ENCODE peak calls at places on chromosomes 16 and 17, in seven cellular contexts. One of them, this sample, is unnamed.

GRCh38 chr16:65312071-65312470 is 190.2 kb upstream of the CDH11 start:
- DNase-seq in stomach: no peak
- DNase-seq in transverse colon: no peak
- DNase-seq in A549: no peak
- DNase-seq in sigmoid colon: no peak
- DNase-seq in upper lobe of left lung: no peak
- DNase-seq in IMR-90: peak
- DNase-seq in this sample: no peak

GRCh38 chr17:71528210-71528609 is 592.6 kb upstream of the SOX9 start:
- DNase-seq in IMR-90: no peak
- DNase-seq in A549: no peak
- DNase-seq in transverse colon: no peak
- DNase-seq in upper lobe of left lung: no peak
- DNase-seq in sigmoid colon: no peak
- DNase-seq in stomach: no peak
- DNase-seq in this sample: no peak

GRCh38 chr17:75878174-75878998 is at the start of gene TRIM47:
- DNase-seq in upper lobe of left lung: peak
- DNase-seq in IMR-90: peak
- DNase-seq in A549: peak
- DNase-seq in transverse colon: peak
- DNase-seq in sigmoid colon: peak
- DNase-seq in stomach: peak
- DNase-seq in this sample: peak

GRCh38 chr17:62950067-62950466 is 16.0 kb upstream of the TANC2 start:
- DNase-seq in A549: peak
- DNase-seq in upper lobe of left lung: no peak
- DNase-seq in IMR-90: peak
- DNase-seq in stomach: peak
- DNase-seq in transverse colon: peak
- DNase-seq in sigmoid colon: no peak
- DNase-seq in this sample: peak

GRCh38 chr17:55564077-55564476 is 52.8 kb upstream of the SMIM36 start:
- DNase-seq in upper lobe of left lung: no peak
- DNase-seq in sigmoid colon: no peak
- DNase-seq in stomach: no peak
- DNase-seq in IMR-90: no peak
- DNase-seq in A549: no peak
- DNase-seq in transverse colon: no peak
- DNase-seq in this sample: no peak

GRCh38 chr17:31733326-31733725 is 125.7 kb downstream of the COPRS start:
- DNase-seq in A549: no peak
- DNase-seq in stomach: no peak
- DNase-seq in transverse colon: no peak
- DNase-seq in upper lobe of left lung: no peak
- DNase-seq in IMR-90: no peak
- DNase-seq in sigmoid colon: no peak
- DNase-seq in this sample: no peak

GRCh38 chr17:32912218-32912897 is 15.6 kb upstream of the TMEM98 start:
- DNase-seq in A549: peak
- DNase-seq in stomach: peak
- DNase-seq in transverse colon: peak
- DNase-seq in upper lobe of left lung: no peak
- DNase-seq in IMR-90: peak
- DNase-seq in sigmoid colon: peak
- DNase-seq in this sample: no peak

GRCh38 chr16:60438894-60439293 is 1597.3 kb downstream of the CDH8 start:
- DNase-seq in transverse colon: no peak
- DNase-seq in stomach: no peak
- DNase-seq in upper lobe of left lung: no peak
- DNase-seq in sigmoid colon: no peak
- DNase-seq in A549: no peak
- DNase-seq in IMR-90: no peak
- DNase-seq in this sample: no peak

GRCh38 chr16:68370221-68370920 is 59.6 kb downstream of the PRMT7 start:
- DNase-seq in sigmoid colon: no peak
- DNase-seq in stomach: no peak
- DNase-seq in transverse colon: no peak
- DNase-seq in A549: no peak
- DNase-seq in upper lobe of left lung: peak
- DNase-seq in IMR-90: no peak
- DNase-seq in this sample: no peak

GRCh38 chr17:81898029-81898866 is 3.8 kb upstream of the NPB start:
- DNase-seq in upper lobe of left lung: peak
- DNase-seq in stomach: no peak
- DNase-seq in sigmoid colon: no peak
- DNase-seq in IMR-90: peak
- DNase-seq in transverse colon: no peak
- DNase-seq in A549: peak
- DNase-seq in this sample: peak

GRCh38 chr16:79883494-79883893 is 283.0 kb upstream of the MAF start:
- DNase-seq in transverse colon: no peak
- DNase-seq in sigmoid colon: no peak
- DNase-seq in upper lobe of left lung: no peak
- DNase-seq in IMR-90: no peak
- DNase-seq in A549: no peak
- DNase-seq in stomach: no peak
- DNase-seq in this sample: no peak

GRCh38 chr17:69828087-69828486 is 246.9 kb upstream of the KCNJ16 start:
- DNase-seq in sigmoid colon: no peak
- DNase-seq in IMR-90: peak
- DNase-seq in A549: no peak
- DNase-seq in transverse colon: no peak
- DNase-seq in stomach: peak
- DNase-seq in upper lobe of left lung: no peak
- DNase-seq in this sample: no peak

GRCh38 chr17:28326114-28326513 is 7.1 kb downstream of the TMEM97 start:
- DNase-seq in transverse colon: peak
- DNase-seq in stomach: peak
- DNase-seq in sigmoid colon: peak
- DNase-seq in A549: no peak
- DNase-seq in IMR-90: no peak
- DNase-seq in upper lobe of left lung: no peak
- DNase-seq in this sample: no peak

GRCh38 chr16:85924675-85925074 is 25.7 kb downstream of the IRF8 start:
- DNase-seq in sigmoid colon: no peak
- DNase-seq in A549: no peak
- DNase-seq in stomach: no peak
- DNase-seq in upper lobe of left lung: no peak
- DNase-seq in transverse colon: no peak
- DNase-seq in IMR-90: no peak
- DNase-seq in this sample: no peak

GRCh38 chr16:73064227-73064995 is 16.5 kb upstream of the ZFHX3 start:
- DNase-seq in A549: no peak
- DNase-seq in stomach: no peak
- DNase-seq in transverse colon: no peak
- DNase-seq in upper lobe of left lung: peak
- DNase-seq in sigmoid colon: peak
- DNase-seq in IMR-90: peak
- DNase-seq in this sample: peak

GRCh38 chr16:51880776-51881175 is 666.2 kb downstream of the TOX3 start:
- DNase-seq in IMR-90: peak
- DNase-seq in stomach: no peak
- DNase-seq in sigmoid colon: no peak
- DNase-seq in A549: peak
- DNase-seq in transverse colon: no peak
- DNase-seq in upper lobe of left lung: no peak
- DNase-seq in this sample: peak

GRCh38 chr16:21524068-21524751 is 75.2 kb upstream of the METTL9 start:
- DNase-seq in A549: no peak
- DNase-seq in stomach: no peak
- DNase-seq in upper lobe of left lung: no peak
- DNase-seq in transverse colon: no peak
- DNase-seq in sigmoid colon: no peak
- DNase-seq in IMR-90: no peak
- DNase-seq in this sample: no peak

GRCh38 chr16:15961060-15961511 is 11.7 kb downstream of the ABCC1 start:
- DNase-seq in stomach: no peak
- DNase-seq in sigmoid colon: no peak
- DNase-seq in A549: no peak
- DNase-seq in transverse colon: no peak
- DNase-seq in IMR-90: peak
- DNase-seq in upper lobe of left lung: no peak
- DNase-seq in this sample: no peak

GRCh38 chr17:40178021-40178601 is 841 bp downstream of the RAPGEFL1 start:
- DNase-seq in transverse colon: peak
- DNase-seq in A549: no peak
- DNase-seq in upper lobe of left lung: no peak
- DNase-seq in sigmoid colon: no peak
- DNase-seq in IMR-90: no peak
- DNase-seq in stomach: no peak
- DNase-seq in this sample: no peak

GRCh38 chr17:7217113-7217987 is 2.3 kb downstream of the DLG4 start:
- DNase-seq in stomach: peak
- DNase-seq in A549: peak
- DNase-seq in IMR-90: peak
- DNase-seq in transverse colon: peak
- DNase-seq in sigmoid colon: peak
- DNase-seq in upper lobe of left lung: peak
- DNase-seq in this sample: peak

GRCh38 chr17:2419526-2419925 is 18.7 kb upstream of the MNT start:
- DNase-seq in A549: no peak
- DNase-seq in sigmoid colon: no peak
- DNase-seq in transverse colon: no peak
- DNase-seq in IMR-90: no peak
- DNase-seq in upper lobe of left lung: no peak
- DNase-seq in stomach: no peak
- DNase-seq in this sample: no peak

GRCh38 chr16:74984194-74984669 is 691 bp downstream of the WDR59 start:
- DNase-seq in IMR-90: peak
- DNase-seq in transverse colon: no peak
- DNase-seq in stomach: no peak
- DNase-seq in A549: peak
- DNase-seq in upper lobe of left lung: no peak
- DNase-seq in sigmoid colon: no peak
- DNase-seq in this sample: no peak

GRCh38 chr17:57862990-57863667 is 13.3 kb upstream of the MRPS23 start:
- DNase-seq in sigmoid colon: peak
- DNase-seq in IMR-90: no peak
- DNase-seq in transverse colon: no peak
- DNase-seq in upper lobe of left lung: no peak
- DNase-seq in A549: no peak
- DNase-seq in stomach: no peak
- DNase-seq in this sample: no peak
- TF ChIP-seq POLR2A in sigmoid colon: no peak
- TF ChIP-seq POLR2A in IMR-90: no peak
- TF ChIP-seq POLR2A in transverse colon: no peak
- TF ChIP-seq POLR2A in upper lobe of left lung: no peak
- TF ChIP-seq POLR2A in A549: no peak
- TF ChIP-seq POLR2A in stomach: no peak
- TF ChIP-seq POLR2A in this sample: no peak

DNA sequence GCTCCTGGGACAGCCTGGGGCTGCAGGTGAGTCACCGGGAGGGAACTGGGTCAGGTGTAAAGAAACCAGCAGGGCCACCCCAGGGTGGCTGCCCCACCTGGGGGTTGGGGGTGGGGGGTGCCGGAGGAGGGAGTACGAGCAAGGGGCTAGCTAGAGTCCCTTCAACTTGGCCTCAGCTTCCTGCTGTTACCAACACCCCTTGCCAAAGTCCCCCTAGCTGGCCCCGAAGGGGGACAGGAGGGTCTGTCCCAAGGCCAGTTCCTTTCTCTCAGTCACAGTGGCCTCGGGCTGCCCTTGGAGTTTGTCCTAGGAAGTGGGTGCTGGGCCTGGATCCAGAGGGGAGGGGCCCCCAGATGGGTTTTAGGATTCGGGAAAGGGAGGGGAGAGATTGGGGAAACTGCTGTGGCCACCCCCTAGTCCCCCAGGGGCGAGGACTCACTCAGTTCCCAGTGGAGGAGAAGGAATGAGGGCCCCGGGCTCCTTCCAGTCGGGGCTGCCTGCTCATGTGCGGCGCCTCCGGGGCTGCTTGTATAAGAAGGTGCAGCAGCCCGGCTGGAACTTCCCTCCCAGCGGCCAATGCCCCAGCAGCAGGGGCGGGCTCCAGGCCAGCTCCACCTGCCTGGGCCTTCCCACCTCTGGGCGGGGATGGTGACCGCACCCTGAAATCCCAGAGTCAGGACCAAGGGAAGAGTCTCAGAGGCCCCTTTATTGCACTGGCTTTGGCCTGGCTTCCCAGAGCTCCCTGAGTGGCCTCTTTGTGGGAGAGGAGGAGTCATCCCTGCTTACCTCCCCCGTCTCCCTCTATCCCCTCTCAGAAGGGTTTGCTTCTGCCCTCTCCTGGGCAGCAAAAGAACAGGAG is 7.3 kb downstream of the ARHGAP27 start:
- DNase-seq in stomach: peak
- DNase-seq in A549: peak
- DNase-seq in sigmoid colon: no peak
- DNase-seq in IMR-90: peak
- DNase-seq in upper lobe of left lung: peak
- DNase-seq in transverse colon: peak
- DNase-seq in this sample: peak
- TF ChIP-seq POLR2A in stomach: no peak
- TF ChIP-seq POLR2A in A549: peak
- TF ChIP-seq POLR2A in sigmoid colon: no peak
- TF ChIP-seq POLR2A in IMR-90: no peak
- TF ChIP-seq POLR2A in upper lobe of left lung: peak
- TF ChIP-seq POLR2A in transverse colon: peak
- TF ChIP-seq POLR2A in this sample: no peak

GRCh38 chr16:89873109-89873821 is at the start of gene TCF25:
- DNase-seq in transverse colon: peak
- DNase-seq in A549: peak
- DNase-seq in stomach: peak
- DNase-seq in upper lobe of left lung: peak
- DNase-seq in sigmoid colon: peak
- DNase-seq in IMR-90: peak
- DNase-seq in this sample: peak
- TF ChIP-seq POLR2A in transverse colon: peak
- TF ChIP-seq POLR2A in A549: peak
- TF ChIP-seq POLR2A in stomach: no peak
- TF ChIP-seq POLR2A in upper lobe of left lung: peak
- TF ChIP-seq POLR2A in sigmoid colon: peak
- TF ChIP-seq POLR2A in IMR-90: peak
- TF ChIP-seq POLR2A in this sample: peak

GRCh38 chr16:4697867-4698291 is 4.5 kb downstream of the NUDT16L1 start:
- DNase-seq in sigmoid colon: no peak
- DNase-seq in upper lobe of left lung: no peak
- DNase-seq in A549: no peak
- DNase-seq in transverse colon: no peak
- DNase-seq in stomach: no peak
- DNase-seq in IMR-90: no peak
- DNase-seq in this sample: no peak

GRCh38 chr16:4695473-4696171 is 2.3 kb downstream of the NUDT16L1 start:
- DNase-seq in upper lobe of left lung: no peak
- DNase-seq in transverse colon: no peak
- DNase-seq in IMR-90: no peak
- DNase-seq in stomach: no peak
- DNase-seq in sigmoid colon: no peak
- DNase-seq in A549: no peak
- DNase-seq in this sample: no peak

GRCh38 chr16:4694664-4695451 is 1.5 kb downstream of the NUDT16L1 start:
- DNase-seq in A549: no peak
- DNase-seq in transverse colon: no peak
- DNase-seq in stomach: no peak
- DNase-seq in sigmoid colon: peak
- DNase-seq in upper lobe of left lung: no peak
- DNase-seq in IMR-90: no peak
- DNase-seq in this sample: no peak

GRCh38 chr16:4696905-4697866 is 3.8 kb downstream of the NUDT16L1 start:
- DNase-seq in A549: no peak
- DNase-seq in transverse colon: no peak
- DNase-seq in IMR-90: no peak
- DNase-seq in upper lobe of left lung: no peak
- DNase-seq in sigmoid colon: no peak
- DNase-seq in stomach: no peak
- DNase-seq in this sample: no peak

GRCh38 chr16:4696172-4696904 is 3.0 kb downstream of the NUDT16L1 start:
- DNase-seq in upper lobe of left lung: peak
- DNase-seq in sigmoid colon: peak
- DNase-seq in stomach: no peak
- DNase-seq in transverse colon: no peak
- DNase-seq in A549: no peak
- DNase-seq in IMR-90: no peak
- DNase-seq in this sample: no peak
- TF ChIP-seq POLR2A in upper lobe of left lung: no peak
- TF ChIP-seq POLR2A in sigmoid colon: no peak
- TF ChIP-seq POLR2A in stomach: no peak
- TF ChIP-seq POLR2A in transverse colon: no peak
- TF ChIP-seq POLR2A in A549: no peak
- TF ChIP-seq POLR2A in IMR-90: no peak
- TF ChIP-seq POLR2A in this sample: no peak